ENCODE peak calls at places on chromosomes 11 and 22, in five cellular contexts. C is body of pancreas, E is thyroid gland, V is coronary artery, J is Peyer's patch. H is an unnamed sample.

GRCh38 chr22:26599505-26599904 is 9.6 kb upstream of the TPST2 start:
- DNase-seq in E (no peak), V (no peak), C (no peak), J (no peak), H (no peak)

GRCh38 chr22:27084130-27084529 is 426.7 kb downstream of the MIAT start:
- DNase-seq in V (no peak), J (no peak), C (no peak), E (no peak), H (no peak)

GRCh38 chr22:40749829-40750228 is 69.3 kb downstream of the SLC25A17 start:
- DNase-seq in E (no peak), V (no peak), C (no peak), J (no peak), H (no peak)

GRCh38 chr11:75279273-75279672 is 38.7 kb downstream of the TPBGL start:
- DNase-seq in C (no peak), E (no peak), J (peak), V (peak), H (no peak)

GRCh38 chr11:128341280-128341679 is 246.1 kb downstream of the ETS1 start:
- DNase-seq in C (no peak), V (no peak), J (peak), E (no peak), H (no peak)

GRCh38 chr22:39234867-39235687 is 9.7 kb downstream of the PDGFB start:
- DNase-seq in E (peak), V (no peak), C (peak), J (peak), H (no peak)

GRCh38 chr11:120064341-120064740 is 73.6 kb downstream of the TRIM29 start:
- DNase-seq in J (peak), V (peak), C (no peak), E (no peak), H (peak)

GRCh38 chr11:129143335-129143734 is 48.8 kb downstream of the ARHGAP32 start:
- DNase-seq in E (peak), J (peak), C (peak), V (peak), H (no peak)

GRCh38 chr11:48154162-48154561 is 62.4 kb upstream of the OR4B1 start:
- DNase-seq in C (no peak), J (no peak), E (no peak), V (no peak), H (no peak)

GRCh38 chr11:15967166-15967565 is 389.2 kb downstream of the SOX6 start:
- DNase-seq in E (no peak), J (peak), C (no peak), V (no peak), H (no peak)

GRCh38 chr22:17772963-17773605 is 1.2 kb downstream of the BID start:
- DNase-seq in C (no peak), E (no peak), J (no peak), V (no peak), H (no peak)

GRCh38 chr11:82810738-82811137 is 77.1 kb upstream of the FAM181B start:
- DNase-seq in E (no peak), C (no peak), V (no peak), J (no peak), H (no peak)

GRCh38 chr11:58628446-58628845 is 6.0 kb downstream of the CNTF start:
- DNase-seq in E (peak), J (no peak), V (no peak), C (peak), H (no peak)

GRCh38 chr11:122808494-122808893 is 29.8 kb upstream of the CRTAM start:
- DNase-seq in E (no peak), J (peak), C (no peak), V (no peak), H (no peak)

GRCh38 chr11:6547177-6547576 is 50.1 kb downstream of the DNHD1 start:
- DNase-seq in E (no peak), J (no peak), C (no peak), V (no peak), H (no peak)

GRCh38 chr11:133520707-133521106 is 11.6 kb downstream of the OPCML start:
- DNase-seq in C (peak), V (no peak), J (peak), E (no peak), H (no peak)

GRCh38 chr22:49462795-49463194 is 364.9 kb downstream of the BRD1 start:
- DNase-seq in V (no peak), C (no peak), J (peak), E (no peak), H (no peak)

GRCh38 chr11:2444301-2445106 is at the start of the genes KCNQ1 and TRPM5:
- DNase-seq in E (peak), V (no peak), C (peak), J (peak), H (no peak)

GRCh38 chr11:2446590-2447252 is 1.9 kb downstream of the KCNQ1 start:
- DNase-seq in E (peak), C (peak), V (no peak), J (peak), H (no peak)

GRCh38 chr11:2445107-2445947 is 519 bp downstream of the KCNQ1 start:
- DNase-seq in E (peak), C (peak), V (no peak), J (no peak), H (no peak)

GRCh38 chr11:2447253-2447950 is 2.6 kb downstream of the KCNQ1 start:
- DNase-seq in C (peak), V (no peak), J (no peak), E (no peak), H (no peak)

DNA sequence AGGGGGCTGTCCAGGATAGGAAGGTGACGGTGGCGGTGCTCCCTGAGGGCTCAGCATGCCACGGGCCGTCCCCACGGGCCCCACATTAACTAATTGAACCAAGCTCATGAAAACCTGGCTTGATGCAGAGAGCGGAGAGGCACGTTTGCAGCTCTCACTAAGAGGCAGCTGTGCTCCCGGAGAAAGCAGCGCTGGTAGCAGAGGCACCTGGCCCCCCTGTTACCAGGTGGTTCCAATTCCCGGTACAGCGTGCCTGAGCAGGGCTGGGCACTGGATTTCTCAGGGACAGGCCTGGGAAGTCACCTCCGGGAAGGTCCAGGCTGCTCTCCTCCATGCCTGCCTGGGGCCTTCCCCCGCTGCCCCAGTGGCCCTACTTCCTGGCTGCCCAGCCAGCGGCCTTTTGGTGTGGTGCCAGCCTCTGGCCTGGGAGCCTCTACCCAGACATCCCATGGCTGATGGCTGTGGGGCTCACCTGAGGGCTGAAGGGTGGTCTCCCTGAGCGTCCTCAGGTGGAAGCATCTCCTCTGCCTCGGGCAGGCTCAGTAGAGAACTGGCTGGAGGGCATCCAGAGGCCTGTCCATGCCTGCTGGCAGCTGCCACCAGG is 1.2 kb downstream of the KCNQ1 start:
- DNase-seq in C (peak), J (no peak), V (no peak), E (peak), H (no peak)
- H3K4me3 ChIP-seq in C (peak), J (peak), V (peak), E (peak), H (peak)

GRCh38 chr11:125164091-125164421 is 495 bp upstream of the PKNOX2 start:
- DNase-seq in V (no peak), E (no peak), J (no peak), C (no peak), H (no peak)
- H3K4me3 ChIP-seq in V (peak), E (no peak), J (peak), C (no peak), H (peak)

GRCh38 chr22:35553341-35553740 is 12.7 kb downstream of the RASD2 start:
- DNase-seq in C (no peak), E (no peak), V (no peak), J (no peak), H (no peak)

GRCh38 chr22:35552846-35553245 is 12.2 kb downstream of the RASD2 start:
- DNase-seq in J (no peak), V (no peak), C (no peak), E (no peak), H (no peak)

GRCh38 chr22:35551549-35552177 is 11.0 kb downstream of the RASD2 start:
- DNase-seq in C (no peak), V (no peak), E (no peak), J (no peak), H (no peak)

GRCh38 chr22:35554297-35554845 is 13.7 kb downstream of the RASD2 start:
- DNase-seq in J (no peak), V (no peak), C (no peak), E (no peak), H (no peak)

DNA sequence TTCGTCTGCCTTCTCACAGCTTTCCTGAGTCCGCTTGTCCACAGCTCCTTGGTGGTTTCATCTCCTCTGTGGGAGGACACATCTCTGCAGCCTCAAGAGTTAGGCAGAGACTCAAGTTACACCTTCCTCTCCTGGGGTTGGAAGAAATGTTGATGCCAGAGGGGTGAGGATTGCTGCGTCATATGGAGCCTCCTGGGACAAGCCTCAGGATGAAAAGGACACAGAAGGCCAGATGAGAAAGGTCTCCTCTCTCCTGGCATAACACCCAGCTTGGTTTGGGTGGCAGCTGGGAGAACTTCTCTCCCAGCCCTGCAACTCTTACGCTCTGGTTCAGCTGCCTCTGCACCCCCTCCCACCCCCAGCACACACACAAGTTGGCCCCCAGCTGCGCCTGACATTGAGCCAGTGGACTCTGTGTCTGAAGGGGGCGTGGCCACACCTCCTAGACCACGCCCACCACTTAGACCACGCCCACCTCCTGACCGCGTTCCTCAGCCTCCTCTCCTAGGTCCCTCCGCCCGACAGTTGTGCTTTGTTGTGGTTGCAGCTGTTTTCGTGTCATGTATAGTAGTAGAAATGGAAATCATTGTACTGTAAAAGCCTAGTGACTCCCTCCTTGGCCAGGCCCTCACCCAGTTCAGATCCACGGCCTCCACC is 11.7 kb downstream of the RASD2 start:
- DNase-seq in V (no peak), C (peak), J (peak), E (peak), H (no peak)
- H3K4me3 ChIP-seq in V (no peak), C (no peak), J (no peak), E (no peak), H (no peak)

GRCh38 chr22:30637701-30638114 is 2.1 kb downstream of the SLC35E4 start:
- DNase-seq in C (no peak), J (no peak), E (no peak), V (no peak), H (no peak)
- H3K4me3 ChIP-seq in C (no peak), J (no peak), E (no peak), V (peak), H (peak)

GRCh38 chr11:112962854-112963367 is 1.7 kb downstream of the NCAM1 start:
- DNase-seq in E (peak), C (peak), J (peak), V (no peak), H (no peak)

GRCh38 chr11:112958670-112959069 is 2.5 kb upstream of the NCAM1 start:
- DNase-seq in V (no peak), E (no peak), C (no peak), J (no peak), H (no peak)

GRCh38 chr11:112963368-112963955 is 2.2 kb downstream of the NCAM1 start:
- DNase-seq in V (no peak), J (no peak), E (no peak), C (no peak), H (no peak)

GRCh38 chr11:112961146-112961668 is at the start of gene NCAM1:
- DNase-seq in V (no peak), J (peak), C (peak), E (peak), H (no peak)

DNA sequence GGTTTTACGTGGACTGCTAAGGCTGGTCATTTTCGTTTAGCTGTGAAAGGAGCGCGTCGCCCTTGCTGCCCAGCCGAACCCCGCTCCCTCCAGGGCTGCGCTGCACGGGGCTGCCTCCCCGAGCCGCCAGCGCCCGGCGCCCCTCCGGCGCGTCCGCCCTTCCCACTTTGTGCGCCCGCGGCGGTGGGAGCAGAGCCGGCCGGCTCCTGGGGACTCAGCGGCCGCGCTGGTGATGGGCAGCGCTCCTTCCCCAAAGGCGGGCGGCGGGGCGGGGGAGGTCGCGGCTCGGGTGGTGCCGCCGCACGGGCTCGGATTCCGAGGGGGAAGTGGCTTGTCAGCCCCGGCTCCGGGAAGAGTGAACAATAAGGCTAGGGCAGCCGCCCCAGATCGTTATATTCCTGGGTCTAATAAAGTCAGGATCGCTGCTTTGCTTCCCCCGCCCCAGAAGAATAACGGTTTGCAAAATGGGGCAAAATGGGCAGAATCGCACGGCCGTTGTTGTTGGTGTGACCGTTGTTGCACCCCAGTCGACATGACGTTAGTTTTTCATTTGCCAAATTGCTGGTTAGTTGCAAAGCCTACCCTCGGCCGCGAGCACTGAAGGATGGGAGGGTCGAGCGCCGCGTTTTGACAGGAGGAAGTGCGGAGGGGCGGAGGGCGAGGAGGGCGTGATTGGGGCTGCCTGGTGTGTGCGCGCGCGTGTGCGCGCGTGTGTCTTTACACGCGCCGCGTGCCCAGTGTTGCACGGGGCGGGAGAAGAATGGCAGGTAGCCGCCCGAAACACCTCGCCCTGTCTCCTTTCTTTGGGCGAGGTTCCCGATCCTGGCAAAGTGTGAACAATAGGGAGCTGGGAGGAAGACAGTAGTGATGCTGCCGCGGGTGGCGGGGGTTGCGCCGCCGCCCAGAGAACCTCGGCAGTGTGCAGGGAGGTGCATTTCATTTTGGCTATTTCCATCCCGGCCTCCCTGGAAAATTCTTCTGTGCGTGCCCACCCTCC is 829 bp downstream of the NCAM1 start:
- DNase-seq in C (peak), J (no peak), E (peak), V (no peak), H (no peak)
- H3K4me3 ChIP-seq in C (peak), J (peak), E (peak), V (peak), H (peak)

GRCh38 chr11:68715685-68716084 is 31.3 kb downstream of the GAL start:
- DNase-seq in V (no peak), E (no peak), C (no peak), J (no peak), H (no peak)
- H3K4me3 ChIP-seq in V (no peak), E (no peak), C (no peak), J (no peak), H (no peak)

DNA sequence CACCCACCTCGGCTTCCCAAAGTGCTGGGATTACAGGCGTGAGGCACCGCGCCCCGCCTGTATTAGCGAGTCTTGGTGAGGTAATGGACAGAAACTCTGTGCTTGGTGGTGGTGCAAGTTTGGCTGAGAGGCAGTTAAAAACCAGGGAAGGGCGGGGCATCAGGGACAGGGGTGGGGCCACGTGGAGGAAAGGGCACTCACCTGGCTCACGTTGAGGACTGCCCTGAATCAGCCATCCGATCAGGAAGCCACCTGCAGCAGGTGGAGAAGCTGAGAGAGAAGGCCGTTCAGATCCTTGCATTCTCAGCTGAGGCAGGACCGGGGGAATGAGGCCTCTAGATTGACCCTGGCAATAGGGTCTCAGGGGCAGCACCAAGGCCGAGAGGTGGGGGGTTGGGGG is 12.1 kb upstream of the CHRM1 start:
- DNase-seq in C (no peak), V (no peak), E (no peak), J (peak), H (no peak)
- H3K4me3 ChIP-seq in C (no peak), V (no peak), E (no peak), J (no peak), H (no peak)

GRCh38 chr22:24703101-24703500 is 71.4 kb downstream of the PIWIL3 start:
- DNase-seq in C (peak), J (peak), E (peak), V (no peak), H (no peak)

GRCh38 chr22:24707477-24707816 is 67.1 kb downstream of the PIWIL3 start:
- DNase-seq in E (peak), V (no peak), J (peak), C (no peak), H (no peak)

GRCh38 chr22:24706732-24707476 is 67.6 kb downstream of the PIWIL3 start:
- DNase-seq in C (no peak), E (no peak), J (no peak), V (no peak), H (no peak)

DNA sequence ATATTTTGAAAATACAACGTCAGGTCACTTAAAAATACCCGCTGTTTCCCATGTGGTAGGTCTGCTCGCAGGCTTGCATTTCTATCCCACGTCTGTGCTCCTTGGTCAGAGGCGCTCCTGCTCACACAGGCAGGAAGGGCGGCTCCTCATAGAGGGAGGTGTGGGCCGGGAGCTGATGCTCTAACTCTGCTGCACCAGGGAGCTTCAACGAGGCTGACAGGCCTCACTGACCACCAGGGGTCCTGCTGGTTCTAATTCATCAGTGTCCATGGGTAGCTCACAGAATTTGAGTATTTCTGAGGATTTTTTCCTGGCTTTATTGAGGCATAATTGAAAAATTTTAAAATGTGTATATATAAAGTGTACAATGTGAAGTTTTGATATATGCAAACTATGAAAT is 68.5 kb downstream of the PIWIL3 start:
- DNase-seq in E (no peak), C (no peak), V (no peak), J (no peak), H (no peak)
- H3K4me3 ChIP-seq in E (no peak), C (no peak), V (no peak), J (no peak), H (no peak)

GRCh38 chr11:74278721-74279148 is 32.7 kb downstream of the P4HA3 start:
- DNase-seq in C (peak), J (peak), V (peak), E (no peak), H (no peak)
- H3K4me3 ChIP-seq in C (no peak), J (no peak), V (no peak), E (no peak), H (no peak)

DNA sequence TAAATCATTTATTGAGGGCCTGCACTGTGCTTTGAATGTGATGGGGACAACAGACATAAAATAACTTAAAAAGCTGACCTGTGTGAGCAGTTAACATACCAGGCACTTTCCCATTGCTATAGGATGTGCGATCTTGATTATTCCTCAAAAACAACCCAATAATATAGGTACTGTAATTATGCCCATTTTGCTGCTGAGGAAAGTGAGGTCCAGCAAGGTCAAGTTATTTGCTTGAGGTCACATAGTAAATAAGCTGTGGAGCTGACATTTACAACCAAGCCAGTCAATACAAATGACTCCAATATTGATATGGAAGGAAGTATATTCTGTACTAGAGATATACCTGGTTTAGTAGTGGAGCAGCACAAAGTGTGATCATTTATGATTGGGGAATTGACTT is 96.2 kb downstream of the TEAD1 start:
- DNase-seq in V (no peak), C (no peak), J (no peak), E (no peak), H (no peak)
- H3K4me3 ChIP-seq in V (no peak), C (no peak), J (no peak), E (no peak), H (no peak)